ENCODE peak calls at places on chromosomes 6 and 20, in eight cellular contexts. One of them, this sample, is unnamed.

GRCh38 chr6:3337521-3338350 is 79.0 kb downstream of the PSMG4 start:
- DNase-seq in erythroblast: peak
- DNase-seq in NCI-H1930: no peak
- DNase-seq in glomerular endothelial cell: no peak
- DNase-seq in HCT116: no peak
- DNase-seq in NCI-H1092: no peak
- DNase-seq in WERI-Rb-1: no peak
- DNase-seq in stimulated activated naive CD8-positive, alpha-beta T cell treated with anti-CD3 and anti-CD28 coated beads, Interleukin-15, Interleukin-2, amounts not matched to agents 100 U/mL and 50 U/mL, for 24 hours: no peak
- DNase-seq in this sample: no peak

GRCh38 chr6:68728124-68728523 is 93.0 kb downstream of the ADGRB3 start:
- DNase-seq in erythroblast: no peak
- DNase-seq in NCI-H1930: no peak
- DNase-seq in glomerular endothelial cell: no peak
- DNase-seq in HCT116: no peak
- DNase-seq in NCI-H1092: no peak
- DNase-seq in WERI-Rb-1: no peak
- DNase-seq in stimulated activated naive CD8-positive, alpha-beta T cell treated with anti-CD3 and anti-CD28 coated beads, Interleukin-15, Interleukin-2, amounts not matched to agents 100 U/mL and 50 U/mL, for 24 hours: no peak
- DNase-seq in this sample: no peak

GRCh38 chr20:61896058-61896961 is 169.4 kb downstream of the TAF4 start:
- DNase-seq in erythroblast: peak
- DNase-seq in NCI-H1930: no peak
- DNase-seq in glomerular endothelial cell: no peak
- DNase-seq in HCT116: peak
- DNase-seq in NCI-H1092: peak
- DNase-seq in WERI-Rb-1: peak
- DNase-seq in stimulated activated naive CD8-positive, alpha-beta T cell treated with anti-CD3 and anti-CD28 coated beads, Interleukin-15, Interleukin-2, amounts not matched to agents 100 U/mL and 50 U/mL, for 24 hours: peak
- DNase-seq in this sample: no peak

GRCh38 chr6:159595173-159595572 is 97.9 kb downstream of the SOD2 start:
- DNase-seq in erythroblast: no peak
- DNase-seq in NCI-H1930: no peak
- DNase-seq in glomerular endothelial cell: no peak
- DNase-seq in HCT116: peak
- DNase-seq in NCI-H1092: no peak
- DNase-seq in WERI-Rb-1: no peak
- DNase-seq in stimulated activated naive CD8-positive, alpha-beta T cell treated with anti-CD3 and anti-CD28 coated beads, Interleukin-15, Interleukin-2, amounts not matched to agents 100 U/mL and 50 U/mL, for 24 hours: peak
- DNase-seq in this sample: no peak

GRCh38 chr20:58393299-58393698 is 4.3 kb downstream of the VAPB start:
- DNase-seq in erythroblast: no peak
- DNase-seq in NCI-H1930: no peak
- DNase-seq in glomerular endothelial cell: no peak
- DNase-seq in HCT116: no peak
- DNase-seq in NCI-H1092: no peak
- DNase-seq in WERI-Rb-1: no peak
- DNase-seq in stimulated activated naive CD8-positive, alpha-beta T cell treated with anti-CD3 and anti-CD28 coated beads, Interleukin-15, Interleukin-2, amounts not matched to agents 100 U/mL and 50 U/mL, for 24 hours: no peak
- DNase-seq in this sample: no peak

GRCh38 chr6:47179286-47179685 is 130.4 kb downstream of the TNFRSF21 start:
- DNase-seq in erythroblast: no peak
- DNase-seq in NCI-H1930: no peak
- DNase-seq in glomerular endothelial cell: no peak
- DNase-seq in HCT116: no peak
- DNase-seq in NCI-H1092: no peak
- DNase-seq in WERI-Rb-1: no peak
- DNase-seq in stimulated activated naive CD8-positive, alpha-beta T cell treated with anti-CD3 and anti-CD28 coated beads, Interleukin-15, Interleukin-2, amounts not matched to agents 100 U/mL and 50 U/mL, for 24 hours: no peak
- DNase-seq in this sample: no peak

GRCh38 chr6:16947461-16948159 is 154.2 kb upstream of the STMND1 start:
- DNase-seq in erythroblast: no peak
- DNase-seq in NCI-H1930: no peak
- DNase-seq in glomerular endothelial cell: peak
- DNase-seq in HCT116: peak
- DNase-seq in NCI-H1092: no peak
- DNase-seq in WERI-Rb-1: no peak
- DNase-seq in stimulated activated naive CD8-positive, alpha-beta T cell treated with anti-CD3 and anti-CD28 coated beads, Interleukin-15, Interleukin-2, amounts not matched to agents 100 U/mL and 50 U/mL, for 24 hours: no peak
- DNase-seq in this sample: peak

GRCh38 chr6:136415351-136416005 is 125.8 kb upstream of the BCLAF1 start:
- DNase-seq in erythroblast: no peak
- DNase-seq in NCI-H1930: no peak
- DNase-seq in glomerular endothelial cell: no peak
- DNase-seq in HCT116: no peak
- DNase-seq in NCI-H1092: no peak
- DNase-seq in WERI-Rb-1: no peak
- DNase-seq in stimulated activated naive CD8-positive, alpha-beta T cell treated with anti-CD3 and anti-CD28 coated beads, Interleukin-15, Interleukin-2, amounts not matched to agents 100 U/mL and 50 U/mL, for 24 hours: no peak
- DNase-seq in this sample: no peak

GRCh38 chr6:98067375-98067774 is 767.0 kb upstream of the POU3F2 start:
- DNase-seq in erythroblast: no peak
- DNase-seq in NCI-H1930: no peak
- DNase-seq in glomerular endothelial cell: no peak
- DNase-seq in HCT116: no peak
- DNase-seq in NCI-H1092: no peak
- DNase-seq in WERI-Rb-1: no peak
- DNase-seq in stimulated activated naive CD8-positive, alpha-beta T cell treated with anti-CD3 and anti-CD28 coated beads, Interleukin-15, Interleukin-2, amounts not matched to agents 100 U/mL and 50 U/mL, for 24 hours: no peak
- DNase-seq in this sample: no peak

GRCh38 chr6:87755697-87756671 is 54.0 kb upstream of the AKIRIN2 start:
- DNase-seq in erythroblast: peak
- DNase-seq in NCI-H1930: no peak
- DNase-seq in glomerular endothelial cell: no peak
- DNase-seq in HCT116: no peak
- DNase-seq in NCI-H1092: no peak
- DNase-seq in WERI-Rb-1: no peak
- DNase-seq in stimulated activated naive CD8-positive, alpha-beta T cell treated with anti-CD3 and anti-CD28 coated beads, Interleukin-15, Interleukin-2, amounts not matched to agents 100 U/mL and 50 U/mL, for 24 hours: peak
- DNase-seq in this sample: no peak

GRCh38 chr6:130409394-130410095 is 43.7 kb downstream of the TMEM200A start:
- DNase-seq in erythroblast: no peak
- DNase-seq in NCI-H1930: no peak
- DNase-seq in glomerular endothelial cell: no peak
- DNase-seq in HCT116: no peak
- DNase-seq in NCI-H1092: no peak
- DNase-seq in WERI-Rb-1: no peak
- DNase-seq in stimulated activated naive CD8-positive, alpha-beta T cell treated with anti-CD3 and anti-CD28 coated beads, Interleukin-15, Interleukin-2, amounts not matched to agents 100 U/mL and 50 U/mL, for 24 hours: no peak
- DNase-seq in this sample: no peak

GRCh38 chr20:47696856-47697255 is 88.4 kb downstream of the SULF2 start:
- DNase-seq in erythroblast: no peak
- DNase-seq in NCI-H1930: no peak
- DNase-seq in glomerular endothelial cell: no peak
- DNase-seq in HCT116: no peak
- DNase-seq in NCI-H1092: no peak
- DNase-seq in WERI-Rb-1: no peak
- DNase-seq in stimulated activated naive CD8-positive, alpha-beta T cell treated with anti-CD3 and anti-CD28 coated beads, Interleukin-15, Interleukin-2, amounts not matched to agents 100 U/mL and 50 U/mL, for 24 hours: no peak
- DNase-seq in this sample: no peak

This sample was measured in NCI-H524.